ENCODE peak calls at places on chromosomes 6 and 20, in seven cellular contexts. T, P, M, S, K, A and E are unnamed samples.

GRCh38 chr6:7851780-7852179 is 58.8 kb downstream of the TXNDC5 start:
- DNase-seq in S (no peak), M (no peak), K (no peak), T (no peak), A (no peak), P (no peak), E (no peak)

GRCh38 chr6:89887452-89888137 is 6.7 kb upstream of the GJA10 start:
- DNase-seq in A (no peak), T (no peak), S (peak; percentile 11), K (no peak), M (no peak), P (no peak), E (no peak)

GRCh38 chr20:32911355-32911754 is 52.6 kb downstream of the EFCAB8 start:
- DNase-seq in A (no peak), P (no peak), T (no peak), S (no peak), K (no peak), M (no peak), E (no peak)

GRCh38 chr20:11274137-11274536 is 600.3 kb upstream of the JAG1 start:
- DNase-seq in K (no peak), A (peak; percentile 79), S (peak; percentile 74), T (peak; percentile 31), M (no peak), P (no peak), E (no peak)

GRCh38 chr6:100126682-100127484 is 132.9 kb upstream of the MCHR2 start:
- DNase-seq in M (no peak), T (no peak), P (no peak), A (no peak), S (no peak), K (no peak), E (no peak)

GRCh38 chr6:33700391-33701050 is 11.0 kb downstream of the UQCC2 start:
- DNase-seq in S (peak; percentile 87), K (peak; percentile 80), A (peak; percentile 70), P (no peak), M (peak; percentile 66), T (peak; percentile 46), E (no peak)

GRCh38 chr6:117275205-117275604 is 9.8 kb downstream of the VGLL2 start:
- DNase-seq in P (no peak), A (no peak), K (no peak), M (no peak), S (no peak), T (no peak), E (no peak)

GRCh38 chr6:86474081-86474480 is 463.2 kb upstream of the HTR1E start:
- DNase-seq in P (no peak), A (no peak), T (no peak), M (no peak), K (no peak), S (no peak), E (no peak)

GRCh38 chr20:36532388-36532787 is 8.9 kb upstream of the MYL9 start:
- DNase-seq in T (no peak), S (no peak), M (no peak), A (no peak), K (no peak), P (no peak), E (no peak)

GRCh38 chr20:38473353-38473795 is 731 bp downstream of the RALGAPB start:
- DNase-seq in P (no peak), M (no peak), S (peak; percentile 62), K (peak; percentile 22), A (no peak), T (no peak), E (no peak)
- H3K27ac ChIP-seq in P (no peak overlapping the region), M (peak overlapping the region; percentile 87), S (peak overlapping the region; percentile 64), K (peak overlapping the region; percentile 69), A (no peak overlapping the region), T (peak overlapping the region; percentile 84), E (peak overlapping the region; percentile 81)

DNA sequence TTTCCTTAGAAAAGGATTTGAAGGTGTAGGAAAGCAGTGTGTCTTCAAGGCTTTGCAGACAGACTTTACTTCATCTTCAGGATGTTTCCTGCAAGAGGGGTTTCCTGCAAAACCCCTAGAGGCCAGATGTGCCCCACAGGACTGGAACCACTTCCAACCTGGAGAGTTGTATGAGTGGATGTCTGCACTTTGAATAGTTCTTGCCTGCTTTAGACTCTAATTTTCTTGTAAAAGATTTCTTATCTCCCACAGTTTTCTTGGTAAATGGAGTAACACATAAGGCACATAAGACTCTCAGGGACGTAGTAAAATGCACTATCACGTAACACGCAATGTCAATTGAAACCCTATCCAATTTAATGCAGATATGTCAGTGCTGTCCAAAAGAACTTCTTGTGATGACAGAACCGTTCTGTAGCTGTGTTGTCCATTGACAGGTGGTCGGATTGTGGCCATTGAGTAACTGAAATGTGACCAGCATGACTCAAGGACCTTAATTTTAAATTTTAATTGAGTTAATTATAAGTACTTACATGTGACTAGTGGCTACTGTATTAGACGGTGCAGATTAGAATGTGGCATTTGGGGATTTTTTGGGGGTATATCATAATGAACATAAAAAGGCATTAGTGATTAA is 118.7 kb downstream of the JARID2 start:
- DNase-seq in M (no peak), A (no peak), K (no peak), P (no peak), S (no peak), T (no peak), E (no peak)
- H3K27ac ChIP-seq in M (no peak overlapping the region), A (no peak overlapping the region), K (no peak overlapping the region), P (no peak overlapping the region), S (peak overlapping the region; percentile 61), T (no peak overlapping the region), E (no peak overlapping the region)

GRCh38 chr20:62676976-62677375 is 31.7 kb upstream of the NTSR1 start:
- DNase-seq in A (no peak), P (peak; percentile 75), K (no peak), T (no peak), S (no peak), M (no peak), E (no peak)
- H3K27ac ChIP-seq in A (no peak overlapping the region), P (no peak overlapping the region), K (no peak overlapping the region), T (no peak overlapping the region), S (no peak overlapping the region), M (no peak overlapping the region), E (no peak overlapping the region)

GRCh38 chr6:30135757-30136156 is at the start of gene TRIM40:
- DNase-seq in S (no peak), A (no peak), T (no peak), M (no peak), K (no peak), P (no peak), E (no peak)
- H3K27ac ChIP-seq in S (no peak within 1 kb of the TSS), A (no peak within 1 kb of the TSS), T (no peak within 1 kb of the TSS), M (no peak within 1 kb of the TSS), K (no peak within 1 kb of the TSS), P (no peak within 1 kb of the TSS), E (no peak within 1 kb of the TSS)

GRCh38 chr6:108626777-108627176 is 66.1 kb downstream of the FOXO3 start:
- DNase-seq in A (no peak), K (no peak), P (no peak), S (no peak), M (no peak), T (no peak), E (no peak)
- H3K27ac ChIP-seq in A (no peak overlapping the region), K (no peak overlapping the region), P (no peak overlapping the region), S (no peak overlapping the region), M (no peak overlapping the region), T (no peak overlapping the region), E (no peak overlapping the region)

DNA sequence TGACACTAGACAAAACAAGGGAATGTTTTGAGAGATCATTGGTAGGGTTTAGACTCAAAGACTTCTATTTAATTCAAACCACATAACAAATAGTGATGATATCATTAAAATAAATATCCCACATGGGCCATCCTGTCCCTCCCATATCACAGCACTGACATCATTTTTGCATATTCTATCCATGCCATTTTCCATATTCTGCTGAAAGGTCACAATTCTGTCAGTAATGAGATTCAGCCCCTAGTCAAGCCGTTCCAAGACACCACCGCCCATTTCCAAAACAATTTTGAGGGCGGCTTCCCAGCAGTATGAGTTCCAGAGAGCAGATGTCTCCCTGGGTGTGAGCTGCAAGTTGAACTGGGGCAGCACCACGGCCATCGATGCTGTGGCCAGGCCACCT is 65.2 kb upstream of the PLEKHG1 start:
- DNase-seq in K (no peak), P (no peak), T (no peak), A (no peak), S (no peak), M (no peak), E (no peak)
- H3K27ac ChIP-seq in K (no peak overlapping the region), P (no peak overlapping the region), T (no peak overlapping the region), A (no peak overlapping the region), S (no peak overlapping the region), M (no peak overlapping the region), E (no peak overlapping the region)